ENCODE peak calls at places on chromosomes 1 and 21, in six cellular contexts. X is substantia nigra, S is ELR, D is myocyte, R is EL, W is WERI-Rb-1. A is an unnamed sample.

GRCh38 chr1:201566529-201566823 is 27.5 kb downstream of the NAV1 start:
- DNase-seq in R (no peak), X (no peak), S (no peak), D (no peak), W (no peak), A (no peak)

GRCh38 chr1:115067460-115067859 is 21.8 kb downstream of the TSPAN2 start:
- DNase-seq in R (peak), X (no peak), S (peak), W (no peak), D (peak), A (peak)

GRCh38 chr1:67685067-67685557 is at the start of gene GADD45A:
- DNase-seq in S (peak), W (peak), D (peak), X (peak), R (peak), A (peak)

GRCh38 chr1:205066221-205066818 is 17.9 kb downstream of the TMEM81 start:
- DNase-seq in X (no peak), R (no peak), D (no peak), S (peak), W (peak), A (peak)

GRCh38 chr1:174989540-174990181 is 10.1 kb upstream of the CACYBP start:
- DNase-seq in R (peak), S (no peak), D (no peak), X (no peak), W (no peak), A (no peak)

GRCh38 chr1:3121401-3122215 is 52.6 kb downstream of the PRDM16 start:
- DNase-seq in D (no peak), W (no peak), R (no peak), X (no peak), S (no peak), A (no peak)

GRCh38 chr1:41679531-41679930 is 195.0 kb upstream of the EDN2 start:
- DNase-seq in X (no peak), D (no peak), W (no peak), S (no peak), R (no peak), A (no peak)

GRCh38 chr1:46244656-46245371 is 2.7 kb upstream of the RAD54L start:
- DNase-seq in S (peak), X (no peak), R (peak), D (peak), W (no peak), A (peak)

GRCh38 chr1:201640624-201641023 is 101.7 kb downstream of the NAV1 start:
- DNase-seq in S (no peak), D (peak), X (no peak), W (no peak), R (peak), A (peak)

GRCh38 chr1:192994141-192994540 is 65.0 kb downstream of the UCHL5 start:
- DNase-seq in X (no peak), S (no peak), R (no peak), D (no peak), W (no peak), A (no peak)

GRCh38 chr1:98783821-98784220 is 122.3 kb downstream of the SNX7 start:
- DNase-seq in W (peak), X (no peak), S (no peak), D (no peak), R (no peak), A (no peak)

GRCh38 chr21:15514073-15514946 is 215.5 kb upstream of the USP25 start:
- DNase-seq in W (no peak), D (no peak), S (no peak), R (no peak), X (no peak), A (no peak)

GRCh38 chr1:175935566-175936115 is 192.2 kb upstream of the TNR start:
- DNase-seq in R (no peak), D (no peak), S (no peak), X (no peak), W (no peak), A (no peak)